ENCODE peak calls at places on chromosomes 12 and 14, in four cellular contexts. U, R, P and V are unnamed samples.

GRCh38 chr12:89796798-89797382 is 88.3 kb upstream of the ATP2B1 start:
- DNase-seq in U (no peak), R (no peak), P (no peak), V (no peak)

GRCh38 chr12:117111386-117112267 is 12.4 kb upstream of the TESC start:
- DNase-seq in R (no peak), U (no peak), P (no peak), V (no peak)

GRCh38 chr14:89196561-89196960 is 220.5 kb downstream of the FOXN3 start:
- DNase-seq in R (no peak), U (no peak), P (no peak), V (no peak)

GRCh38 chr14:34554540-34555250 is 15.2 kb upstream of the EAPP start:
- DNase-seq in U (peak; percentile 12), P (peak; percentile 24), R (no peak), V (no peak)

GRCh38 chr12:104682790-104683279 is 226.1 kb downstream of the CHST11 start:
- DNase-seq in R (peak; percentile 72), U (no peak), P (no peak), V (no peak)

GRCh38 chr14:31752867-31753661 is 191.9 kb downstream of the NUBPL start:
- DNase-seq in U (no peak), P (no peak), R (no peak), V (no peak)

GRCh38 chr12:108861878-108862587 is 4.7 kb upstream of the SSH1 start:
- DNase-seq in U (no peak), R (no peak), P (no peak), V (no peak)

GRCh38 chr14:53147893-53148292 is 5.2 kb downstream of the DDHD1 start:
- DNase-seq in U (no peak), R (no peak), P (no peak), V (no peak)

GRCh38 chr12:90773526-90773925 is 181.4 kb downstream of the CCER1 start:
- DNase-seq in P (no peak), U (peak; percentile 43), R (no peak), V (no peak)

GRCh38 chr12:129911437-129912049 is 7.7 kb upstream of the TMEM132D start:
- DNase-seq in P (peak; percentile 80), R (no peak), U (peak; percentile 83), V (peak; percentile 63)

GRCh38 chr14:53391631-53392030 is 238.5 kb upstream of the DDHD1 start:
- DNase-seq in R (no peak), U (peak; percentile 26), P (no peak), V (peak; percentile 52)

GRCh38 chr14:79562158-79562557 is 649.1 kb downstream of the DIO2 start:
- DNase-seq in R (no peak), P (no peak), U (no peak), V (no peak)

GRCh38 chr12:22529281-22530060 is 14.9 kb downstream of the C2CD5 start:
- DNase-seq in R (peak; percentile 32), U (peak; percentile 31), P (peak; percentile 11), V (peak; percentile 53)

GRCh38 chr12:62703011-62703380 is 232.0 kb downstream of the PPM1H start:
- DNase-seq in R (no peak), U (no peak), P (no peak), V (no peak)

GRCh38 chr12:55743967-55744931 is 1.3 kb downstream of the GDF11 start:
- DNase-seq in U (peak; percentile 29), R (no peak), P (peak; percentile 49), V (no peak)

GRCh38 chr12:16012086-16012485 is 101.0 kb downstream of the DERA start:
- DNase-seq in R (no peak), U (peak; percentile 84), P (no peak), V (peak; percentile 84)

GRCh38 chr12:1918081-1918874 is at the start of gene CACNA2D4:
- DNase-seq in R (no peak), P (peak; percentile 30), U (no peak), V (no peak)

GRCh38 chr12:89370411-89370810 is 18.1 kb upstream of the DUSP6 start:
- DNase-seq in R (no peak), P (no peak), U (no peak), V (no peak)

GRCh38 chr12:6124411-6125151 is at the start of gene VWF:
- DNase-seq in U (no peak), P (no peak), R (no peak), V (no peak)

GRCh38 chr12:560666-561065 is 100.9 kb downstream of the B4GALNT3 start:
- DNase-seq in R (no peak), U (no peak), P (no peak), V (no peak)

GRCh38 chr14:55129428-55130193 is 559 bp downstream of the LGALS3 start:
- DNase-seq in P (peak; percentile 81), R (peak; percentile 49), U (peak; percentile 87), V (peak; percentile 65)

GRCh38 chr12:46219147-46219891 is 49.5 kb downstream of the SLC38A1 start:
- DNase-seq in R (peak; percentile 20), P (no peak), U (no peak), V (no peak)

GRCh38 chr12:56522486-56523193 is 1.0 kb downstream of the RBMS2 start:
- DNase-seq in U (peak; percentile 49), P (peak; percentile 15), R (no peak), V (no peak)

GRCh38 chr14:92813201-92813600 is 19.1 kb downstream of the GOLGA5 start:
- DNase-seq in R (no peak), P (no peak), U (no peak), V (no peak)

GRCh38 chr12:90085491-90086274 is 377.0 kb upstream of the ATP2B1 start:
- DNase-seq in P (no peak), R (no peak), U (peak; percentile 51), V (peak; percentile 56)

GRCh38 chr14:73888971-73889370 is 2.3 kb downstream of the ZNF410 start:
- DNase-seq in R (no peak), P (no peak), U (peak; percentile 23), V (no peak)

GRCh38 chr14:38108681-38109080 is 99.0 kb upstream of the SSTR1 start:
- DNase-seq in R (no peak), P (no peak), U (peak; percentile 72), V (no peak)

GRCh38 chr12:55931780-55932545 is 1.0 kb downstream of the DGKA start:
- DNase-seq in U (peak; percentile 84), P (peak; percentile 88), R (no peak), V (peak; percentile 30)

GRCh38 chr14:63644741-63645140 is 3.1 kb upstream of the WDR89 start:
- DNase-seq in U (no peak), P (no peak), R (no peak), V (no peak)

GRCh38 chr14:62443796-62444195 is 601.5 kb downstream of the KCNH5 start:
- DNase-seq in U (peak; percentile 39), R (no peak), P (no peak), V (peak; percentile 75)

GRCh38 chr14:62451221-62451620 is 594.0 kb downstream of the KCNH5 start:
- DNase-seq in P (no peak), U (no peak), R (no peak), V (no peak)

GRCh38 chr14:62445570-62445969 is 599.7 kb downstream of the KCNH5 start:
- DNase-seq in U (no peak), R (no peak), P (no peak), V (no peak)
- H3K9me3 ChIP-seq in U (peaks cover 6% of the 10 kb centered on the region), R (no peaks in the 10 kb centered on the region), P (no peaks in the 10 kb centered on the region), V (peaks cover 2% of the 10 kb centered on the region)

GRCh38 chr14:60647837-60648168 is 1.5 kb downstream of the SIX1 start:
- DNase-seq in R (no peak), U (no peak), P (no peak), V (no peak)
- H3K27me3 ChIP-seq in R (peaks cover 78% of the 10 kb centered on the region), U (peaks cover 14% of the 10 kb centered on the region), P (no peaks in the 10 kb centered on the region), V (no peaks in the 10 kb centered on the region)

GRCh38 chr12:131716282-131716681 is 5.4 kb downstream of the SFSWAP start:
- DNase-seq in U (no peak), R (no peak), P (no peak), V (no peak)
- H3K36me3 ChIP-seq in U (peaks cover 75% of the 10 kb centered on the region), R (peaks cover 67% of the 10 kb centered on the region), P (peaks cover 81% of the 10 kb centered on the region), V (peaks cover 89% of the 10 kb centered on the region)

GRCh38 chr14:105493921-105494605 is 3.0 kb downstream of the TEDC1 start:
- DNase-seq in P (no peak), U (no peak), R (no peak), V (no peak)

GRCh38 chr14:105491366-105492006 is 440 bp downstream of the TEDC1 start:
- DNase-seq in R (peak; percentile 75), P (peak; percentile 95), U (peak; percentile 77), V (peak; percentile 66)

GRCh38 chr14:105494606-105494929 is 3.5 kb downstream of the TEDC1 start:
- DNase-seq in R (no peak), U (no peak), P (no peak), V (no peak)

GRCh38 chr14:105492051-105492965 is 1.3 kb downstream of the TEDC1 start:
- DNase-seq in P (no peak), R (no peak), U (no peak), V (no peak)

DNA sequence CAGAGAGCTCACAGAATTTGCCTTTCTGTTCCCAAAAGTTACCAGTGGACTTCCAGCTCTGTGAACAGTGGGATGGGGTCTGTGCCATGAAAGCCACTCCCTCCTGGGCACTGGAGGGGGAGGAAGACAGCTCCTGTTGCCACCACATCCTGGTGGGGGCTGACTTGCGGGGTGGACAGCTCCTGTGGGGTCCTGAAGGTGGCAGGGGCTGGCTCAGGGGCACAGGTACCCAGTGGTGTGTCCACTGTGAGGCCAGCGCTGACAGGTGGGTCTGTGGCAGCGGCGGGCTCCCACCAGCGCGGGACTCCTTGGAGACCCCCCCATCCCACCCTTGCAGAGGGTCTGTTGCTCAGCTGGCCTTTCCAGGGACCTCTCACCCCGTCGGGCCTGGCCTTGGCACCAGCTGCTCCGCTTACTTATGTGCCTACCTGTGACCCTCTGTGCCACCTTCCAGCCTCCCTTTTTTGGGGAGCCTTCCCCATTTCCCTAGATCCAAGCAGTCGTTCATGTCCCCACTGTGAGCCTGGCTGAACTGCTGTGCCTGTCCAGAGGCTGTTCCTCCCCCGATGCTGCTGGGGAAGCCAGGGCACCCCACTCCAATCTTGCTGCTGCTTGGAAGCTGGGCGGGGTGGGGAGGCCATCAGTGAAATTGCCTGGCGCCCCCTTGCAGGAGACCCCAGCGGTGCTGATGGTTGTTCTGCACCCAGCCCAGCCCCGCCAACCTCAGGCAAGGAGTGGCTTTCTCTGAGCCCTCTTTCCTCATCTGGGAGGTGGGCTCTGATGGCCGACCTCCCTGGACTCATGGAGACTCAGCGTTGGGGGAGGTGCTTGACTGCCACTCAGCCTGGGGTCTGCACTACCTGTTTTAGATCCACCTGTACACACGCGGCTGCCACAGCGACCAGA is 2.2 kb downstream of the TEDC1 start:
- DNase-seq in P (no peak), U (no peak), R (no peak), V (no peak)
- H3K9me3 ChIP-seq in P (no peaks in the 10 kb centered on the region), U (no peaks in the 10 kb centered on the region), R (no peaks in the 10 kb centered on the region), V (no peaks in the 10 kb centered on the region)